ENCODE peak calls at places on chromosome 3, in four cellular contexts. Y is NCI-H2029, G is left cardiac atrium, V is kidney tubule cell. M is an unnamed sample.

GRCh38 chr3:31370093-31370666 is 162.5 kb upstream of the STT3B start:
- DNase-seq in Y (no peak), G (no peak), V (no peak), M (no peak)

GRCh38 chr3:171023566-171023965 is 3.0 kb downstream of the SLC2A2 start:
- DNase-seq in Y (no peak), G (no peak), V (no peak), M (no peak)

GRCh38 chr3:102353804-102354203 is 81.0 kb upstream of the ZPLD1 start:
- DNase-seq in Y (no peak), G (no peak), V (no peak), M (no peak)

GRCh38 chr3:77323616-77324015 is 283.7 kb downstream of the ROBO2 start:
- DNase-seq in Y (no peak), G (no peak), V (no peak), M (no peak)

GRCh38 chr3:42803800-42804112 is 534 bp downstream of the HIGD1A start:
- DNase-seq in Y (peak), G (peak), V (peak), M (peak)

GRCh38 chr3:180036092-180036677 is 552 bp downstream of the PEX5L start:
- DNase-seq in Y (no peak), G (no peak), V (no peak), M (peak)

GRCh38 chr3:187367561-187368103 is 553 bp upstream of the RTP4 start:
- DNase-seq in Y (no peak), G (peak), V (no peak), M (no peak)

GRCh38 chr3:13108861-13109260 is 35.6 kb upstream of the IQSEC1 start:
- DNase-seq in Y (no peak), G (peak), V (no peak), M (no peak)

GRCh38 chr3:104360038-104360437 is 1006.7 kb upstream of the ALCAM start:
- DNase-seq in Y (no peak), G (no peak), V (no peak), M (no peak)

GRCh38 chr3:11845661-11846060 is 1.0 kb downstream of the TAMM41 start:
- DNase-seq in Y (no peak), G (no peak), V (peak), M (no peak)

GRCh38 chr3:149955449-149955848 is 15.2 kb downstream of the PFN2 start:
- DNase-seq in Y (no peak), G (no peak), V (no peak), M (no peak)

GRCh38 chr3:114451561-114452018 is 157.8 kb downstream of the TIGIT start:
- DNase-seq in Y (peak), G (peak), V (no peak), M (peak)

GRCh38 chr3:14858105-14858504 is 39.3 kb downstream of the FGD5 start:
- DNase-seq in Y (no peak), G (no peak), V (no peak), M (no peak)

GRCh38 chr3:120795017-120795648 is 52.6 kb downstream of the GTF2E1 start:
- DNase-seq in Y (peak), G (peak), V (peak), M (peak)

GRCh38 chr3:100630664-100631063 is 21.3 kb downstream of the ADGRG7 start:
- DNase-seq in Y (no peak), G (no peak), V (no peak), M (no peak)

GRCh38 chr3:44885618-44886017 is 11.2 kb downstream of the TGM4 start:
- DNase-seq in Y (no peak), G (no peak), V (peak), M (peak)

GRCh38 chr3:12681089-12681488 is 17.2 kb upstream of the RAF1 start:
- DNase-seq in Y (no peak), G (no peak), V (no peak), M (no peak)

GRCh38 chr3:123618768-123619484 is 34.1 kb upstream of the HACD2 start:
- DNase-seq in Y (peak), G (peak), V (peak), M (peak)

GRCh38 chr3:186432189-186432588 is 70.2 kb upstream of the DGKG start:
- DNase-seq in Y (no peak), G (no peak), V (peak), M (no peak)

GRCh38 chr3:140203510-140203909 is 268.5 kb downstream of the CLSTN2 start:
- DNase-seq in Y (peak), G (no peak), V (peak), M (no peak)